ENCODE peak calls at places on chromosome 7, in four cellular contexts. B is effector memory CD4-positive, alpha-beta T cell; I is choroid plexus epithelial cell; W is ovary. L is an unnamed sample.
A peak's percentile ranks its signal among the peaks of the same experiment; 100 is the strongest.

GRCh38 chr7:117119192-117119924 is 166.1 kb downstream of the ST7 start:
- DNase-seq in B (peak; percentile 46), I (peak; percentile 85), W (peak; percentile 87), L (peak; percentile 81)

GRCh38 chr7:4245135-4245865 is 436.8 kb upstream of the FOXK1 start:
- DNase-seq in B (no peak), I (no peak), W (no peak), L (no peak)

GRCh38 chr7:133135451-133135850 is 53.6 kb upstream of the CHCHD3 start:
- DNase-seq in B (no peak), I (peak; percentile 7), W (no peak), L (no peak)

GRCh38 chr7:155230169-155230593 is 67.5 kb upstream of the INSIG1 start:
- DNase-seq in B (no peak), I (peak; percentile 87), W (no peak), L (no peak)

GRCh38 chr7:26860361-26860760 is 4.0 kb downstream of the SKAP2 start:
- DNase-seq in B (no peak), I (no peak), W (no peak), L (peak; percentile 25)

GRCh38 chr7:64883113-64883905 is 19.8 kb upstream of the ZNF273 start:
- DNase-seq in B (no peak), I (no peak), W (peak; percentile 53), L (no peak)

GRCh38 chr7:135169141-135169935 is 1.2 kb downstream of the CYREN start:
- DNase-seq in B (peak; percentile 35), I (peak; percentile 42), W (no peak), L (peak; percentile 76)

GRCh38 chr7:139602143-139602722 is 78.7 kb downstream of the CLEC2L start:
- DNase-seq in B (no peak), I (peak; percentile 72), W (no peak), L (no peak)

GRCh38 chr7:27171636-27172387 is 2.3 kb downstream of the HOXA10 start:
- DNase-seq in B (no peak), I (no peak), W (no peak), L (peak; percentile 35)

GRCh38 chr7:32936686-32937085 is 20.6 kb upstream of the FKBP9 start:
- DNase-seq in B (no peak), I (no peak), W (no peak), L (no peak)